ENCODE peak calls at places on chromosome 4, in eight cellular contexts. M, P, V, W, S, U, N and D are unnamed samples.

GRCh38 chr4:39976945-39977488 is 694 bp downstream of the PDS5A start:
- DNase-seq in W (no peak), P (no peak), S (no peak), M (no peak), V (peak), U (peak), N (no peak), D (peak)

GRCh38 chr4:8320386-8320750 is 50.8 kb downstream of the HTRA3 start:
- DNase-seq in V (no peak), S (no peak), M (no peak), P (no peak), N (no peak), W (no peak), U (no peak), D (no peak)

GRCh38 chr4:84673475-84674230 is 90.7 kb downstream of the CDS1 start:
- DNase-seq in W (peak), U (peak), V (no peak), M (no peak), N (no peak), S (no peak), P (peak), D (no peak)

GRCh38 chr4:182604161-182604591 is 313.0 kb downstream of the DCTD start:
- DNase-seq in V (no peak), N (no peak), M (no peak), W (no peak), S (no peak), U (peak), P (peak), D (no peak)

GRCh38 chr4:184538023-184538599 is 63.8 kb upstream of the IRF2 start:
- DNase-seq in V (peak), M (peak), U (peak), W (peak), P (peak), N (peak), S (peak), D (peak)

GRCh38 chr4:170610464-170610863 is 520.7 kb upstream of the AADAT start:
- DNase-seq in N (no peak), W (no peak), S (no peak), U (no peak), P (no peak), V (no peak), M (no peak), D (no peak)

GRCh38 chr4:98566491-98567008 is 91.9 kb downstream of the TSPAN5 start:
- DNase-seq in S (no peak), N (no peak), P (no peak), U (peak), M (no peak), V (no peak), W (no peak), D (no peak)

GRCh38 chr4:168811793-168812651 is 198.0 kb downstream of the CBR4 start:
- DNase-seq in V (no peak), U (peak), P (no peak), N (no peak), W (peak), M (no peak), S (no peak), D (no peak)

GRCh38 chr4:36590343-36590742 is 308.9 kb downstream of the DTHD1 start:
- DNase-seq in M (no peak), U (no peak), W (no peak), P (no peak), V (no peak), S (no peak), N (no peak), D (no peak)

GRCh38 chr4:184281231-184282139 is 63.8 kb upstream of the ENPP6 start:
- DNase-seq in N (no peak), U (no peak), W (no peak), M (no peak), S (peak), P (no peak), V (no peak), D (no peak)

GRCh38 chr4:158193171-158193749 is 17.0 kb upstream of the TMEM144 start:
- DNase-seq in V (no peak), M (no peak), N (no peak), P (no peak), S (no peak), U (peak), W (peak), D (peak)

GRCh38 chr4:110249687-110250387 is 51.4 kb upstream of the ELOVL6 start:
- DNase-seq in S (no peak), N (no peak), U (no peak), M (no peak), P (no peak), W (no peak), V (no peak), D (no peak)

GRCh38 chr4:41024556-41025491 is 189.5 kb downstream of the APBB2 start:
- DNase-seq in V (no peak), S (no peak), U (peak), W (no peak), N (no peak), M (no peak), P (no peak), D (peak)

GRCh38 chr4:34271479-34272355 is 1972.6 kb downstream of the ARAP2 start:
- DNase-seq in P (no peak), M (no peak), N (no peak), V (no peak), W (no peak), U (no peak), S (no peak), D (no peak)

GRCh38 chr4:94436512-94436911 is 15.2 kb upstream of the PDLIM5 start:
- DNase-seq in S (no peak), P (no peak), W (no peak), N (no peak), U (no peak), V (no peak), M (no peak), D (no peak)

GRCh38 chr4:160318567-160319220 is 1215.8 kb downstream of the RAPGEF2 start:
- DNase-seq in V (no peak), S (no peak), N (no peak), W (no peak), U (no peak), P (no peak), M (no peak), D (no peak)

GRCh38 chr4:77384094-77384493 is 221.5 kb upstream of the CXCL13 start:
- DNase-seq in W (no peak), P (no peak), U (no peak), N (no peak), S (no peak), M (no peak), V (no peak), D (no peak)